ENCODE peak calls at places on chromosome 19, in seven cellular contexts. One of them, this sample, is unnamed.

GRCh38 chr19:47406711-47407416 is 12.5 kb downstream of the MEIS3 start:
- DNase-seq in MM.1S: peak
- DNase-seq in T-helper 17 cell: no peak
- DNase-seq in GM12865: no peak
- DNase-seq in iris pigment epithelial cell: no peak
- DNase-seq in activated T-helper 1 cell treated with anti-CD3 and anti-CD28 coated beads, Interleukin-2, amount 50 U/mL, for 16 hours: no peak
- DNase-seq in COR-L47: no peak
- DNase-seq in this sample: no peak

GRCh38 chr19:38849746-38850230 is at the start of gene HNRNPL:
- DNase-seq in iris pigment epithelial cell: no peak
- DNase-seq in MM.1S: no peak
- DNase-seq in activated T-helper 1 cell treated with anti-CD3 and anti-CD28 coated beads, Interleukin-2, amount 50 U/mL, for 16 hours: peak
- DNase-seq in GM12865: no peak
- DNase-seq in COR-L47: no peak
- DNase-seq in T-helper 17 cell: peak
- DNase-seq in this sample: peak

GRCh38 chr19:530133-531008 is 1.2 kb upstream of the CDC34 start:
- DNase-seq in activated T-helper 1 cell treated with anti-CD3 and anti-CD28 coated beads, Interleukin-2, amount 50 U/mL, for 16 hours: no peak
- DNase-seq in GM12865: no peak
- DNase-seq in iris pigment epithelial cell: no peak
- DNase-seq in T-helper 17 cell: no peak
- DNase-seq in COR-L47: no peak
- DNase-seq in MM.1S: no peak
- DNase-seq in this sample: no peak

GRCh38 chr19:46042252-46042883 is 1.6 kb upstream of the IGFL4 start:
- DNase-seq in iris pigment epithelial cell: no peak
- DNase-seq in T-helper 17 cell: no peak
- DNase-seq in activated T-helper 1 cell treated with anti-CD3 and anti-CD28 coated beads, Interleukin-2, amount 50 U/mL, for 16 hours: no peak
- DNase-seq in COR-L47: no peak
- DNase-seq in MM.1S: no peak
- DNase-seq in GM12865: no peak
- DNase-seq in this sample: no peak

GRCh38 chr19:2533072-2533425 is 57.1 kb downstream of the GADD45B start:
- DNase-seq in iris pigment epithelial cell: no peak
- DNase-seq in COR-L47: no peak
- DNase-seq in GM12865: no peak
- DNase-seq in MM.1S: no peak
- DNase-seq in T-helper 17 cell: no peak
- DNase-seq in activated T-helper 1 cell treated with anti-CD3 and anti-CD28 coated beads, Interleukin-2, amount 50 U/mL, for 16 hours: no peak
- DNase-seq in this sample: no peak

GRCh38 chr19:29478578-29479565 is 46.9 kb upstream of the VSTM2B start:
- DNase-seq in COR-L47: peak
- DNase-seq in GM12865: peak
- DNase-seq in T-helper 17 cell: no peak
- DNase-seq in MM.1S: no peak
- DNase-seq in activated T-helper 1 cell treated with anti-CD3 and anti-CD28 coated beads, Interleukin-2, amount 50 U/mL, for 16 hours: no peak
- DNase-seq in iris pigment epithelial cell: no peak
- DNase-seq in this sample: no peak

GRCh38 chr19:53103903-53104203 is 631 bp upstream of the ZNF160 start:
- DNase-seq in T-helper 17 cell: no peak
- DNase-seq in COR-L47: no peak
- DNase-seq in iris pigment epithelial cell: no peak
- DNase-seq in MM.1S: no peak
- DNase-seq in activated T-helper 1 cell treated with anti-CD3 and anti-CD28 coated beads, Interleukin-2, amount 50 U/mL, for 16 hours: no peak
- DNase-seq in GM12865: no peak
- DNase-seq in this sample: no peak

GRCh38 chr19:14517840-14518505 is at the start of gene DNAJB1:
- DNase-seq in activated T-helper 1 cell treated with anti-CD3 and anti-CD28 coated beads, Interleukin-2, amount 50 U/mL, for 16 hours: peak
- DNase-seq in GM12865: peak
- DNase-seq in iris pigment epithelial cell: peak
- DNase-seq in MM.1S: peak
- DNase-seq in T-helper 17 cell: peak
- DNase-seq in COR-L47: peak
- DNase-seq in this sample: no peak

GRCh38 chr19:17441241-17442135 is 7.0 kb downstream of the TMEM221 start:
- DNase-seq in GM12865: peak
- DNase-seq in T-helper 17 cell: no peak
- DNase-seq in COR-L47: no peak
- DNase-seq in MM.1S: no peak
- DNase-seq in iris pigment epithelial cell: peak
- DNase-seq in activated T-helper 1 cell treated with anti-CD3 and anti-CD28 coated beads, Interleukin-2, amount 50 U/mL, for 16 hours: no peak
- DNase-seq in this sample: no peak

GRCh38 chr19:8174706-8175105 is 25.3 kb upstream of the FBN3 start:
- DNase-seq in iris pigment epithelial cell: peak
- DNase-seq in COR-L47: no peak
- DNase-seq in T-helper 17 cell: no peak
- DNase-seq in GM12865: no peak
- DNase-seq in MM.1S: no peak
- DNase-seq in activated T-helper 1 cell treated with anti-CD3 and anti-CD28 coated beads, Interleukin-2, amount 50 U/mL, for 16 hours: no peak
- DNase-seq in this sample: no peak

GRCh38 chr19:10417598-10418280 is 2.6 kb upstream of the PDE4A start:
- DNase-seq in activated T-helper 1 cell treated with anti-CD3 and anti-CD28 coated beads, Interleukin-2, amount 50 U/mL, for 16 hours: no peak
- DNase-seq in MM.1S: no peak
- DNase-seq in GM12865: no peak
- DNase-seq in iris pigment epithelial cell: no peak
- DNase-seq in T-helper 17 cell: no peak
- DNase-seq in COR-L47: peak
- DNase-seq in this sample: no peak

GRCh38 chr19:41699968-41700323 is 8.5 kb upstream of the CEACAM5 start:
- DNase-seq in COR-L47: no peak
- DNase-seq in MM.1S: no peak
- DNase-seq in iris pigment epithelial cell: no peak
- DNase-seq in activated T-helper 1 cell treated with anti-CD3 and anti-CD28 coated beads, Interleukin-2, amount 50 U/mL, for 16 hours: no peak
- DNase-seq in T-helper 17 cell: no peak
- DNase-seq in GM12865: no peak
- DNase-seq in this sample: no peak

GRCh38 chr19:45087531-45087930 is 5.4 kb upstream of the PPP1R37 start:
- DNase-seq in MM.1S: no peak
- DNase-seq in T-helper 17 cell: no peak
- DNase-seq in iris pigment epithelial cell: no peak
- DNase-seq in activated T-helper 1 cell treated with anti-CD3 and anti-CD28 coated beads, Interleukin-2, amount 50 U/mL, for 16 hours: no peak
- DNase-seq in GM12865: no peak
- DNase-seq in COR-L47: no peak
- DNase-seq in this sample: peak

This sample was measured in stimulated activated CD4-positive, alpha-beta T cell treated with anti-CD3 and anti-CD28 coated beads, Interleukin-15, amount 100 ng/mL, for 1 hour.